ENCODE peak calls at places on chromosomes 11 and 22, in ten cellular contexts. One of them, this sample, is unnamed.

GRCh38 chr11:81237139-81237538 is 1496.5 kb downstream of the FAM181B start:
- DNase-seq in HEK293T: peak; percentile 20
- DNase-seq in T47D: peak; percentile 18
- DNase-seq in neuronal stem cell: peak; percentile 50
- DNase-seq in adipocyte: peak; percentile 8
- DNase-seq in LHCN-M2: no peak
- DNase-seq in naive B cell: no peak
- DNase-seq in H54: no peak
- DNase-seq in PC-9: peak; percentile 15
- DNase-seq in ACHN: peak; percentile 61
- DNase-seq in this sample: no peak

GRCh38 chr22:39467390-39467901 is 10.6 kb downstream of the MGAT3 start:
- DNase-seq in PC-9: no peak
- DNase-seq in neuronal stem cell: no peak
- DNase-seq in H54: no peak
- DNase-seq in naive B cell: no peak
- DNase-seq in LHCN-M2: no peak
- DNase-seq in T47D: no peak
- DNase-seq in ACHN: no peak
- DNase-seq in HEK293T: no peak
- DNase-seq in adipocyte: no peak
- DNase-seq in this sample: no peak

GRCh38 chr11:44484211-44484610 is 81.3 kb upstream of the CD82 start:
- DNase-seq in LHCN-M2: peak; percentile 8
- DNase-seq in PC-9: peak; percentile 4
- DNase-seq in adipocyte: peak; percentile 33
- DNase-seq in naive B cell: no peak
- DNase-seq in neuronal stem cell: no peak
- DNase-seq in ACHN: peak; percentile 29
- DNase-seq in HEK293T: peak; percentile 48
- DNase-seq in H54: no peak
- DNase-seq in T47D: no peak
- DNase-seq in this sample: no peak

GRCh38 chr22:39610766-39611165 is 40.2 kb downstream of the CACNA1I start:
- DNase-seq in T47D: no peak
- DNase-seq in H54: no peak
- DNase-seq in naive B cell: no peak
- DNase-seq in PC-9: no peak
- DNase-seq in ACHN: no peak
- DNase-seq in HEK293T: no peak
- DNase-seq in adipocyte: no peak
- DNase-seq in neuronal stem cell: no peak
- DNase-seq in LHCN-M2: no peak
- DNase-seq in this sample: no peak

GRCh38 chr22:26671317-26672059 is 14.1 kb downstream of the MIAT start:
- DNase-seq in PC-9: no peak
- DNase-seq in H54: no peak
- DNase-seq in T47D: no peak
- DNase-seq in HEK293T: no peak
- DNase-seq in ACHN: peak; percentile 50
- DNase-seq in neuronal stem cell: no peak
- DNase-seq in LHCN-M2: no peak
- DNase-seq in naive B cell: peak; percentile 51
- DNase-seq in adipocyte: no peak
- DNase-seq in this sample: peak; percentile 70

GRCh38 chr22:22080270-22080669 is 97.7 kb upstream of the TOP3B start:
- DNase-seq in H54: no peak
- DNase-seq in naive B cell: no peak
- DNase-seq in adipocyte: no peak
- DNase-seq in ACHN: no peak
- DNase-seq in neuronal stem cell: no peak
- DNase-seq in T47D: no peak
- DNase-seq in PC-9: no peak
- DNase-seq in LHCN-M2: peak; percentile 76
- DNase-seq in HEK293T: no peak
- DNase-seq in this sample: no peak

GRCh38 chr11:82043316-82043715 is 690.3 kb downstream of the FAM181B start:
- DNase-seq in LHCN-M2: no peak
- DNase-seq in HEK293T: no peak
- DNase-seq in neuronal stem cell: no peak
- DNase-seq in H54: no peak
- DNase-seq in naive B cell: no peak
- DNase-seq in ACHN: no peak
- DNase-seq in adipocyte: no peak
- DNase-seq in PC-9: no peak
- DNase-seq in T47D: no peak
- DNase-seq in this sample: no peak

GRCh38 chr11:11970556-11970955 is 37.9 kb downstream of the DKK3 start:
- DNase-seq in ACHN: no peak
- DNase-seq in adipocyte: no peak
- DNase-seq in H54: no peak
- DNase-seq in naive B cell: no peak
- DNase-seq in LHCN-M2: no peak
- DNase-seq in neuronal stem cell: no peak
- DNase-seq in T47D: no peak
- DNase-seq in PC-9: no peak
- DNase-seq in HEK293T: no peak
- DNase-seq in this sample: no peak

GRCh38 chr11:131274233-131274632 is 96.2 kb upstream of the NTM start:
- DNase-seq in ACHN: no peak
- DNase-seq in adipocyte: no peak
- DNase-seq in HEK293T: no peak
- DNase-seq in naive B cell: no peak
- DNase-seq in LHCN-M2: no peak
- DNase-seq in PC-9: no peak
- DNase-seq in T47D: no peak
- DNase-seq in H54: no peak
- DNase-seq in neuronal stem cell: no peak
- DNase-seq in this sample: no peak

GRCh38 chr22:39185601-39186012 is 33.1 kb upstream of the CBX7 start:
- DNase-seq in LHCN-M2: no peak
- DNase-seq in naive B cell: no peak
- DNase-seq in neuronal stem cell: no peak
- DNase-seq in T47D: no peak
- DNase-seq in ACHN: no peak
- DNase-seq in HEK293T: no peak
- DNase-seq in PC-9: no peak
- DNase-seq in H54: no peak
- DNase-seq in adipocyte: no peak
- DNase-seq in this sample: no peak

GRCh38 chr11:119169272-119169719 is 771 bp downstream of the NLRX1 start:
- DNase-seq in HEK293T: peak; percentile 49
- DNase-seq in naive B cell: no peak
- DNase-seq in H54: no peak
- DNase-seq in ACHN: peak; percentile 82
- DNase-seq in LHCN-M2: peak; percentile 43
- DNase-seq in PC-9: peak; percentile 82
- DNase-seq in adipocyte: peak; percentile 24
- DNase-seq in neuronal stem cell: peak; percentile 33
- DNase-seq in T47D: peak; percentile 86
- DNase-seq in this sample: peak; percentile 14

GRCh38 chr22:18067121-18067520 is 10.7 kb upstream of the PEX26 start:
- DNase-seq in HEK293T: no peak
- DNase-seq in ACHN: no peak
- DNase-seq in LHCN-M2: no peak
- DNase-seq in naive B cell: no peak
- DNase-seq in neuronal stem cell: no peak
- DNase-seq in T47D: no peak
- DNase-seq in H54: no peak
- DNase-seq in PC-9: no peak
- DNase-seq in adipocyte: no peak
- DNase-seq in this sample: no peak

GRCh38 chr22:30275625-30276024 is 9.0 kb upstream of the OSM start:
- DNase-seq in adipocyte: no peak
- DNase-seq in HEK293T: no peak
- DNase-seq in neuronal stem cell: no peak
- DNase-seq in PC-9: no peak
- DNase-seq in H54: no peak
- DNase-seq in T47D: no peak
- DNase-seq in naive B cell: no peak
- DNase-seq in ACHN: no peak
- DNase-seq in LHCN-M2: no peak
- DNase-seq in this sample: no peak

GRCh38 chr11:2382129-2382517 is 5.0 kb downstream of the CD81 start:
- DNase-seq in adipocyte: no peak
- DNase-seq in neuronal stem cell: no peak
- DNase-seq in H54: no peak
- DNase-seq in ACHN: no peak
- DNase-seq in T47D: no peak
- DNase-seq in PC-9: no peak
- DNase-seq in naive B cell: no peak
- DNase-seq in HEK293T: no peak
- DNase-seq in LHCN-M2: no peak
- DNase-seq in this sample: no peak

GRCh38 chr11:11505701-11506100 is 116.1 kb downstream of the GALNT18 start:
- DNase-seq in neuronal stem cell: no peak
- DNase-seq in HEK293T: no peak
- DNase-seq in ACHN: no peak
- DNase-seq in LHCN-M2: no peak
- DNase-seq in adipocyte: no peak
- DNase-seq in T47D: no peak
- DNase-seq in naive B cell: no peak
- DNase-seq in PC-9: no peak
- DNase-seq in H54: no peak
- DNase-seq in this sample: no peak

GRCh38 chr22:20834206-20834605 is 24.4 kb downstream of the PI4KA start:
- DNase-seq in H54: no peak
- DNase-seq in neuronal stem cell: no peak
- DNase-seq in ACHN: no peak
- DNase-seq in T47D: no peak
- DNase-seq in HEK293T: no peak
- DNase-seq in PC-9: no peak
- DNase-seq in naive B cell: no peak
- DNase-seq in adipocyte: peak; percentile 6
- DNase-seq in LHCN-M2: no peak
- DNase-seq in this sample: no peak